ENCODE peak calls at places on chromosome 11, in seven cellular contexts. One of them, this sample, is unnamed.

GRCh38 chr11:102260241-102260640 is 57.0 kb upstream of the BIRC3 start:
- DNase-seq in stomach: no peak
- DNase-seq in breast epithelium: no peak
- DNase-seq in body of pancreas: no peak
- DNase-seq in lower leg skin: no peak
- DNase-seq in HepG2: no peak
- DNase-seq in NB4: no peak
- DNase-seq in this sample: no peak

GRCh38 chr11:11324090-11324489 is 29.0 kb downstream of the CSNK2A3 start:
- DNase-seq in body of pancreas: no peak
- DNase-seq in lower leg skin: no peak
- DNase-seq in stomach: no peak
- DNase-seq in NB4: no peak
- DNase-seq in HepG2: no peak
- DNase-seq in breast epithelium: no peak
- DNase-seq in this sample: no peak

GRCh38 chr11:80241766-80242165 is 800.9 kb upstream of the TENM4 start:
- DNase-seq in breast epithelium: no peak
- DNase-seq in lower leg skin: no peak
- DNase-seq in NB4: no peak
- DNase-seq in body of pancreas: no peak
- DNase-seq in stomach: no peak
- DNase-seq in HepG2: no peak
- DNase-seq in this sample: no peak

GRCh38 chr11:134607963-134608750 is 196.1 kb upstream of the B3GAT1 start:
- DNase-seq in HepG2: no peak
- DNase-seq in lower leg skin: no peak
- DNase-seq in stomach: no peak
- DNase-seq in body of pancreas: no peak
- DNase-seq in breast epithelium: no peak
- DNase-seq in NB4: no peak
- DNase-seq in this sample: no peak

GRCh38 chr11:75541301-75541929 is 15.7 kb upstream of the GDPD5 start:
- DNase-seq in lower leg skin: no peak
- DNase-seq in stomach: no peak
- DNase-seq in NB4: no peak
- DNase-seq in breast epithelium: no peak
- DNase-seq in HepG2: no peak
- DNase-seq in body of pancreas: no peak
- DNase-seq in this sample: no peak

GRCh38 chr11:94762208-94762607 is 5.9 kb upstream of the AMOTL1 start:
- DNase-seq in HepG2: no peak
- DNase-seq in stomach: no peak
- DNase-seq in lower leg skin: no peak
- DNase-seq in body of pancreas: no peak
- DNase-seq in breast epithelium: no peak
- DNase-seq in NB4: peak; percentile 49
- DNase-seq in this sample: no peak

GRCh38 chr11:11636671-11637070 is 14.9 kb upstream of the GALNT18 start:
- DNase-seq in breast epithelium: no peak
- DNase-seq in stomach: no peak
- DNase-seq in lower leg skin: no peak
- DNase-seq in body of pancreas: no peak
- DNase-seq in HepG2: no peak
- DNase-seq in NB4: no peak
- DNase-seq in this sample: no peak

GRCh38 chr11:82682003-82682751 is 51.5 kb downstream of the FAM181B start:
- DNase-seq in NB4: peak; percentile 71
- DNase-seq in stomach: no peak
- DNase-seq in body of pancreas: no peak
- DNase-seq in lower leg skin: no peak
- DNase-seq in HepG2: peak; percentile 67
- DNase-seq in breast epithelium: peak; percentile 30
- DNase-seq in this sample: peak; percentile 29

GRCh38 chr11:134845474-134846435 is 433.7 kb upstream of the B3GAT1 start:
- DNase-seq in breast epithelium: no peak
- DNase-seq in NB4: no peak
- DNase-seq in lower leg skin: no peak
- DNase-seq in stomach: no peak
- DNase-seq in body of pancreas: no peak
- DNase-seq in HepG2: no peak
- DNase-seq in this sample: no peak

GRCh38 chr11:80165763-80166162 is 724.9 kb upstream of the TENM4 start:
- DNase-seq in stomach: no peak
- DNase-seq in body of pancreas: no peak
- DNase-seq in breast epithelium: no peak
- DNase-seq in HepG2: no peak
- DNase-seq in lower leg skin: no peak
- DNase-seq in NB4: no peak
- DNase-seq in this sample: no peak

GRCh38 chr11:77127969-77128691 is at the start of gene MYO7A:
- DNase-seq in lower leg skin: no peak
- DNase-seq in NB4: no peak
- DNase-seq in body of pancreas: peak; percentile 84
- DNase-seq in stomach: peak; percentile 56
- DNase-seq in breast epithelium: no peak
- DNase-seq in HepG2: peak; percentile 89
- DNase-seq in this sample: no peak

GRCh38 chr11:108807262-108807661 is 142.4 kb downstream of the DDX10 start:
- DNase-seq in stomach: no peak
- DNase-seq in HepG2: no peak
- DNase-seq in NB4: no peak
- DNase-seq in lower leg skin: no peak
- DNase-seq in breast epithelium: no peak
- DNase-seq in body of pancreas: no peak
- DNase-seq in this sample: no peak

GRCh38 chr11:108802492-108802891 is 137.6 kb downstream of the DDX10 start:
- DNase-seq in body of pancreas: no peak
- DNase-seq in breast epithelium: no peak
- DNase-seq in NB4: no peak
- DNase-seq in HepG2: no peak
- DNase-seq in stomach: no peak
- DNase-seq in lower leg skin: no peak
- DNase-seq in this sample: no peak

GRCh38 chr11:108805030-108805429 is 140.2 kb downstream of the DDX10 start:
- DNase-seq in HepG2: no peak
- DNase-seq in stomach: no peak
- DNase-seq in NB4: no peak
- DNase-seq in breast epithelium: no peak
- DNase-seq in body of pancreas: no peak
- DNase-seq in lower leg skin: no peak
- DNase-seq in this sample: no peak

DNA sequence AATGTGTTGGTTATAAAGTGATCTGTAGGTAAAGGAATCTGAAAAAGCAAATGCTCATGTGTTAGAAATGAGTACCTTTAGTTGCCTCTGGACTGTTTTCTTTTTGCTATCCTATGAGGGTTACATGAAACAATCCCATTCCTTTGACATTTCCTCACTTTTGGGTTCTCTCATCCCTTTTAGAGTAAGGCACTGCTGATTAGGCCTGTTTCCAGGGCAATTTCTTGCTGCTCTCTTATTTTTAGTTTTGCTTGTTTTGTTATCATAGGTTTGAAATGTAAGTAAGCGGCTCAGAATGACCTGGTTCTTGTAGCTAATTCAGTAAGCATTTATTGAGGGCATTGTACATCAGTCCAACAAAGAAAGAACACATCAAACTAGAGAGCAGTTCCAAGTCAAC is 138.9 kb downstream of the DDX10 start:
- DNase-seq in breast epithelium: no peak
- DNase-seq in NB4: no peak
- DNase-seq in HepG2: no peak
- DNase-seq in lower leg skin: no peak
- DNase-seq in body of pancreas: no peak
- DNase-seq in stomach: no peak
- DNase-seq in this sample: no peak
- TF ChIP-seq POLR2A in breast epithelium: no peak
- TF ChIP-seq POLR2A in NB4: no peak
- TF ChIP-seq POLR2A in HepG2: no peak
- TF ChIP-seq POLR2A in lower leg skin: no peak
- TF ChIP-seq POLR2A in body of pancreas: no peak
- TF ChIP-seq POLR2A in stomach: no peak
- TF ChIP-seq POLR2A in this sample: no peak

GRCh38 chr11:62705880-62706831 is 1.1 kb downstream of the BSCL2 start:
- DNase-seq in breast epithelium: peak; percentile 91
- DNase-seq in stomach: peak; percentile 97
- DNase-seq in lower leg skin: peak; percentile 92
- DNase-seq in NB4: peak; percentile 95
- DNase-seq in body of pancreas: peak; percentile 96
- DNase-seq in HepG2: peak; percentile 83
- DNase-seq in this sample: peak; percentile 90
- TF ChIP-seq POLR2A in breast epithelium: no peak
- TF ChIP-seq POLR2A in stomach: no peak
- TF ChIP-seq POLR2A in lower leg skin: no peak
- TF ChIP-seq POLR2A in NB4: peak; percentile 59
- TF ChIP-seq POLR2A in body of pancreas: peak; percentile 73
- TF ChIP-seq POLR2A in HepG2: no peak
- TF ChIP-seq POLR2A in this sample: peak; percentile 67

DNA sequence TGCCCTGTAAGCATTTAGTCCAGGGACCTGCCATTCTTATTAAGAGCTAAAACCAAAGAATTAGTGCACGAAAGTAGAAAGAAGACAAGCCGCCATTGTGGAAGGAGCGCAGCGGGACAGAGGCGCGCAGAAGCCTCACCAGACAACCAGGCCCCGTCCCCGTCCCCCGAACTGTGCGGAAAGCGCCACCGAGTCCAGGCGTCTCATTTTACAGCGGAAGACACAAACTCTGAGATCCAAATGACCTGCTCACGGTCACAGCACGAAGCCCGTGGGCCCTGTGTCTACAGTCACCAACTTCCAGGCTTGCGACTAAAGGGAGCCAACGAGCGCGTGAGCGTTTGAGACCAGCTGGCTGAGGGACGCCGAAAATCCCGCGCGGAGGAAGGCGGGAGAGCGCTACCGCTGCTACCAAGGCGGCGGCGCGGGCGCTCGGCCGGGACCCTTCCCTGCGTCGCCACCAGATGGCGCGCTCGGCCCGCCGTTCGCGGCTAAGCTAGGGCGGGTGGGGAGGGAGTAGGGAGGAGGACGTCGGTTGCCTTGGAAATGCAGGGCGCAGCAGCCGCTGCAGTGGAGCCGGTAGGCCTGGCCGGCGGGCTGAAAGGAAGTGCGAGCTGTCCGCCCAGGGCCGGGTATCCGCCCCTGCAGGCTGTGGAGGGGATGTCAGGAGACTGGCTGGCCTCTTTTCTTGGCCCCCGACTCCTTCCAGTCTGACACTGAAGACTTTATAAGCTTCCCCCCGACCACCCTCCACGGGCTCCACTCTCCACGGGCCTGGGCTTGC is 434 bp upstream of the CCDC83 start:
- DNase-seq in NB4: peak; percentile 97
- DNase-seq in lower leg skin: peak; percentile 87
- DNase-seq in HepG2: peak; percentile 84
- DNase-seq in stomach: peak; percentile 94
- DNase-seq in body of pancreas: peak; percentile 93
- DNase-seq in breast epithelium: peak; percentile 82
- DNase-seq in this sample: peak; percentile 98
- TF ChIP-seq POLR2A in NB4: peak; percentile 19
- TF ChIP-seq POLR2A in lower leg skin: no peak
- TF ChIP-seq POLR2A in HepG2: peak; percentile 75
- TF ChIP-seq POLR2A in stomach: no peak
- TF ChIP-seq POLR2A in body of pancreas: peak; percentile 74
- TF ChIP-seq POLR2A in breast epithelium: no peak
- TF ChIP-seq POLR2A in this sample: peak; percentile 59

GRCh38 chr11:72007587-72007986 is 8.9 kb downstream of the IL18BP start:
- DNase-seq in stomach: no peak
- DNase-seq in HepG2: no peak
- DNase-seq in breast epithelium: no peak
- DNase-seq in lower leg skin: no peak
- DNase-seq in NB4: no peak
- DNase-seq in body of pancreas: no peak
- DNase-seq in this sample: no peak
- TF ChIP-seq POLR2A in stomach: no peak
- TF ChIP-seq POLR2A in HepG2: no peak
- TF ChIP-seq POLR2A in breast epithelium: no peak
- TF ChIP-seq POLR2A in lower leg skin: no peak
- TF ChIP-seq POLR2A in NB4: no peak
- TF ChIP-seq POLR2A in body of pancreas: no peak
- TF ChIP-seq POLR2A in this sample: no peak

DNA sequence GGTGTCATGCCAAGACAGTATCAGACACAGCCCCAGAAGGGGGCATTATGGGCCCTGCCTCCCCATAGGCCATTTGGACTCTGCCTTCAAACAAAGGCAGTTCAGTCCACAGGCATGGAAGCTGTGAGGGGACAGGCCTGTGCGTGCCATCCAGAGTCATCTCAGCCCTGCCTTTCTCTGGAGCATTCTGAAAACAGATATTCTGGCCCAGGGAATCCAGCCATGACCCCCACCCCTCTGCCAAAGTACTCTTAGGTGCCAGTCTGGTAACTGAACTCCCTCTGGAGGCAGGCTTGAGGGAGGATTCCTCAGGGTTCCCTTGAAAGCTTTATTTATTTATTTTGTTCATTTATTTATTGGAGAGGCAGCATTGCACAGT is 14.6 kb downstream of the IL10RA start:
- DNase-seq in NB4: no peak
- DNase-seq in breast epithelium: no peak
- DNase-seq in lower leg skin: no peak
- DNase-seq in HepG2: no peak
- DNase-seq in body of pancreas: no peak
- DNase-seq in stomach: no peak
- DNase-seq in this sample: no peak
- TF ChIP-seq POLR2A in NB4: no peak
- TF ChIP-seq POLR2A in breast epithelium: no peak
- TF ChIP-seq POLR2A in lower leg skin: no peak
- TF ChIP-seq POLR2A in HepG2: no peak
- TF ChIP-seq POLR2A in body of pancreas: no peak
- TF ChIP-seq POLR2A in stomach: no peak
- TF ChIP-seq POLR2A in this sample: no peak

GRCh38 chr11:62678770-62679696 is at the start of gene UBXN1:
- DNase-seq in HepG2: peak; percentile 79
- DNase-seq in breast epithelium: peak; percentile 86
- DNase-seq in body of pancreas: peak; percentile 83
- DNase-seq in stomach: peak; percentile 89
- DNase-seq in lower leg skin: peak; percentile 92
- DNase-seq in NB4: peak; percentile 96
- DNase-seq in this sample: peak; percentile 80
- TF ChIP-seq POLR2A in HepG2: peak; percentile 72
- TF ChIP-seq POLR2A in breast epithelium: peak; percentile 48
- TF ChIP-seq POLR2A in body of pancreas: peak; percentile 77
- TF ChIP-seq POLR2A in stomach: no peak
- TF ChIP-seq POLR2A in lower leg skin: no peak
- TF ChIP-seq POLR2A in NB4: peak; percentile 76
- TF ChIP-seq POLR2A in this sample: peak; percentile 57

DNA sequence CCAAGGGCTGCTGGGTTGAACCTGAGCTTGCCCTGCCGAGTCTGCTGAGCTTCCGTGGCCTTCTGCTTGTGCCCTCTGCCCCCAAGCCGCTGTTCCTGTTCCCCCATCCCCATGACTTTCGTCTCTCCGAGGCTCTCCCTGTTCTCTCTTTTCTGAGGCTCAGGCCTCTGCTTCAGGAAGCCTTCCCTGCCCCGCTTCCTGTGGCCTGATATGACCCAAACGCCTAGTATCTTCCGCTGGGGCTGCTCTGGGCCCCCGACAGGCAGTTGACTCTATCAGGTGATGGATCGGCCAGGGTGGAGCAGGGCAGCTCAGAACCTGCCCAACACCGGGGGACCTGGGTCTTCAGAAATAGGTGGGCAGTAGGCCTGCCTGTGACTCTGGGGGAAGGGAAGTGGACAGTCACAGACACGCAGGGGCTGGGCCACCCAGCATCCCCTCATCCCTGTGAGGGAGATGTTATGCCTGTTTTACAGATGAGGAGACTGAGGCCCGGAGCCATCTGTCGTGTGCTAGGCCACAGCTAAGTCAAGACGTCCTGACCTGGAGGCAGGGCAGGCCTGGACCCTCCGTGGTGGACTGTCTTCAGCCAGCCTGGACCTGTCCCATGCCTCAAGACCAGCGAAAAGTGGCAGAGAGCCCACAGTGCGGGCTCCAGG is 16.3 kb downstream of the BAD start:
- DNase-seq in NB4: no peak
- DNase-seq in lower leg skin: no peak
- DNase-seq in body of pancreas: no peak
- DNase-seq in stomach: no peak
- DNase-seq in breast epithelium: peak; percentile 56
- DNase-seq in HepG2: no peak
- DNase-seq in this sample: no peak
- TF ChIP-seq POLR2A in NB4: peak; percentile 9
- TF ChIP-seq POLR2A in lower leg skin: no peak
- TF ChIP-seq POLR2A in body of pancreas: no peak
- TF ChIP-seq POLR2A in stomach: no peak
- TF ChIP-seq POLR2A in breast epithelium: no peak
- TF ChIP-seq POLR2A in HepG2: no peak
- TF ChIP-seq POLR2A in this sample: no peak

This sample was measured in H54.